ENCODE peak calls at places on chromosomes 11 and 22, in six cellular contexts. Y is A172; I is stimulated activated CD4-positive, alpha-beta T cell treated with anti-CD3 and anti-CD28 coated beads, Interleukin-1b, Interleukin-23, amount 100 ng/mL, for 4 hours; T is PC-9; Z is activated naive CD8-positive, alpha-beta T cell treated with anti-CD3 and anti-CD28 coated beads, Interleukin-2, amount 50 U/mL, for 24 hours; E is right atrium auricular region. S is an unnamed sample.

GRCh38 chr22:31090217-31091085 is 9.3 kb downstream of the SMTN start:
- DNase-seq in Y (no peak), I (no peak), T (no peak), Z (no peak), E (no peak), S (no peak)

GRCh38 chr22:30705710-30706651 is 11.3 kb downstream of the OSBP2 start:
- DNase-seq in Y (peak), I (no peak), T (no peak), Z (no peak), E (no peak), S (no peak)

GRCh38 chr11:104033134-104033533 is 3.3 kb upstream of the DDI1 start:
- DNase-seq in Y (peak), I (no peak), T (peak), Z (no peak), E (no peak), S (no peak)

GRCh38 chr22:50250555-50251471 is at the start of gene HDAC10:
- DNase-seq in Y (no peak), I (peak), T (peak), Z (peak), E (no peak), S (peak)

GRCh38 chr11:13494051-13494450 is 1.7 kb downstream of the PTH start:
- DNase-seq in Y (no peak), I (no peak), T (no peak), Z (no peak), E (no peak), S (no peak)

GRCh38 chr11:119375629-119376196 is 5.8 kb downstream of the USP2 start:
- DNase-seq in Y (no peak), I (no peak), T (no peak), Z (no peak), E (peak), S (no peak)

GRCh38 chr11:63478896-63479295 is 12.1 kb downstream of the PLAAT5 start:
- DNase-seq in Y (peak), I (peak), T (peak), Z (peak), E (peak), S (peak)

GRCh38 chr11:126034880-126035279 is 27.8 kb downstream of the CDON start:
- DNase-seq in Y (no peak), I (no peak), T (no peak), Z (no peak), E (no peak), S (no peak)

GRCh38 chr22:31100762-31101525 is 6.4 kb downstream of the SELENOM start:
- DNase-seq in Y (no peak), I (no peak), T (no peak), Z (no peak), E (no peak), S (no peak)

GRCh38 chr11:31001432-31001831 is 368.1 kb downstream of the DCDC1 start:
- DNase-seq in Y (no peak), I (no peak), T (no peak), Z (no peak), E (no peak), S (no peak)

GRCh38 chr11:68854273-68854958 is 12.7 kb upstream of the CPT1A start:
- DNase-seq in Y (no peak), I (no peak), T (no peak), Z (no peak), E (no peak), S (peak)

GRCh38 chr11:3104961-3105790 is 48.0 kb upstream of the CARS1 start:
- DNase-seq in Y (no peak), I (no peak), T (no peak), Z (no peak), E (peak), S (no peak)

GRCh38 chr11:104060820-104061219 is 24.4 kb downstream of the DDI1 start:
- DNase-seq in Y (no peak), I (no peak), T (no peak), Z (no peak), E (no peak), S (no peak)

GRCh38 chr11:69419662-69420061 is 61.8 kb upstream of the LINC01488 start:
- DNase-seq in Y (no peak), I (no peak), T (no peak), Z (no peak), E (no peak), S (no peak)

GRCh38 chr11:71192629-71193028 is 59.7 kb downstream of the SHANK2 start:
- DNase-seq in Y (no peak), I (no peak), T (no peak), Z (no peak), E (no peak), S (no peak)

GRCh38 chr11:76251223-76251575 is 44.9 kb upstream of the WNT11 start:
- DNase-seq in Y (no peak), I (no peak), T (no peak), Z (no peak), E (no peak), S (no peak)

GRCh38 chr11:31806186-31806943 is 4.8 kb downstream of the PAX6 start:
- DNase-seq in Y (no peak), I (no peak), T (no peak), Z (no peak), E (peak), S (no peak)

GRCh38 chr22:21948390-21948789 is 4.3 kb downstream of the PPM1F start:
- DNase-seq in Y (no peak), I (no peak), T (no peak), Z (no peak), E (no peak), S (no peak)

GRCh38 chr11:134957540-134958335 is 545.7 kb upstream of the B3GAT1 start:
- DNase-seq in Y (no peak), I (no peak), T (no peak), Z (no peak), E (peak), S (no peak)

GRCh38 chr11:119474682-119475596 is 52.0 kb upstream of the THY1 start:
- DNase-seq in Y (peak), I (peak), T (peak), Z (peak), E (peak), S (peak)

GRCh38 chr11:45801723-45802315 is 3.1 kb upstream of the SLC35C1 start:
- DNase-seq in Y (no peak), I (no peak), T (no peak), Z (no peak), E (peak), S (no peak)

GRCh38 chr22:43823353-43823908 is 11.3 kb upstream of the EFCAB6 start:
- DNase-seq in Y (no peak), I (no peak), T (no peak), Z (no peak), E (no peak), S (no peak)

GRCh38 chr11:67404515-67405195 is 772 bp downstream of the TBC1D10C start:
- DNase-seq in Y (no peak), I (no peak), T (no peak), Z (peak), E (no peak), S (no peak)

GRCh38 chr22:17161991-17162390 is 2.9 kb upstream of the HDHD5 start:
- DNase-seq in Y (no peak), I (no peak), T (no peak), Z (no peak), E (no peak), S (no peak)

GRCh38 chr11:50075856-50076255 is 43.2 kb downstream of the OR4C45 start:
- DNase-seq in Y (no peak), I (no peak), T (no peak), Z (no peak), E (no peak), S (no peak)

GRCh38 chr11:65588199-65589054 is 7.2 kb downstream of the KCNK7 start:
- DNase-seq in Y (no peak), I (peak), T (peak), Z (peak), E (no peak), S (no peak)

S was measured in nephron progenitor cell.